ENCODE peak calls at places on chromosomes 5 and 9, in six cellular contexts. One of them, this sample, is unnamed.
A peak's percentile ranks its signal among the peaks of the same experiment; 100 is the strongest.

GRCh38 chr9:12627091-12627490 is 66.1 kb upstream of the TYRP1 start:
- DNase-seq in H1: no peak
- DNase-seq in naive thymus-derived CD4-positive, alpha-beta T cell: no peak
- DNase-seq in CD4-positive, alpha-beta memory T cell: no peak
- DNase-seq in fibroblast of lung: no peak
- DNase-seq in body of pancreas: no peak
- DNase-seq in this sample: no peak

GRCh38 chr9:125683486-125683885 is 23.5 kb downstream of the MAPKAP1 start:
- DNase-seq in H1: no peak
- DNase-seq in naive thymus-derived CD4-positive, alpha-beta T cell: no peak
- DNase-seq in body of pancreas: no peak
- DNase-seq in fibroblast of lung: peak; percentile 43
- DNase-seq in CD4-positive, alpha-beta memory T cell: no peak
- DNase-seq in this sample: no peak

GRCh38 chr5:96023518-96023917 is 61.9 kb upstream of the ELL2 start:
- DNase-seq in fibroblast of lung: peak; percentile 65
- DNase-seq in H1: no peak
- DNase-seq in CD4-positive, alpha-beta memory T cell: no peak
- DNase-seq in body of pancreas: no peak
- DNase-seq in naive thymus-derived CD4-positive, alpha-beta T cell: no peak
- DNase-seq in this sample: no peak

GRCh38 chr5:128464596-128464995 is 73.4 kb downstream of the FBN2 start:
- DNase-seq in body of pancreas: no peak
- DNase-seq in naive thymus-derived CD4-positive, alpha-beta T cell: no peak
- DNase-seq in CD4-positive, alpha-beta memory T cell: no peak
- DNase-seq in fibroblast of lung: no peak
- DNase-seq in H1: no peak
- DNase-seq in this sample: no peak

GRCh38 chr5:150521939-150522503 is 14.1 kb downstream of the NDST1 start:
- DNase-seq in naive thymus-derived CD4-positive, alpha-beta T cell: no peak
- DNase-seq in H1: no peak
- DNase-seq in fibroblast of lung: no peak
- DNase-seq in CD4-positive, alpha-beta memory T cell: no peak
- DNase-seq in body of pancreas: no peak
- DNase-seq in this sample: no peak

GRCh38 chr9:120893917-120894316 is 16.9 kb upstream of the PHF19 start:
- DNase-seq in fibroblast of lung: no peak
- DNase-seq in naive thymus-derived CD4-positive, alpha-beta T cell: no peak
- DNase-seq in H1: no peak
- DNase-seq in CD4-positive, alpha-beta memory T cell: no peak
- DNase-seq in body of pancreas: no peak
- DNase-seq in this sample: no peak

GRCh38 chr9:89532944-89533343 is 35.0 kb upstream of the SEMA4D start:
- DNase-seq in body of pancreas: no peak
- DNase-seq in fibroblast of lung: no peak
- DNase-seq in CD4-positive, alpha-beta memory T cell: no peak
- DNase-seq in H1: no peak
- DNase-seq in naive thymus-derived CD4-positive, alpha-beta T cell: no peak
- DNase-seq in this sample: no peak

GRCh38 chr9:132622144-132622543 is 39.7 kb downstream of the BARHL1 start:
- DNase-seq in naive thymus-derived CD4-positive, alpha-beta T cell: no peak
- DNase-seq in H1: no peak
- DNase-seq in fibroblast of lung: peak; percentile 49
- DNase-seq in body of pancreas: no peak
- DNase-seq in CD4-positive, alpha-beta memory T cell: no peak
- DNase-seq in this sample: no peak

GRCh38 chr9:135329571-135330306 is 149.8 kb upstream of the PPP1R26 start:
- DNase-seq in fibroblast of lung: no peak
- DNase-seq in H1: peak; percentile 64
- DNase-seq in CD4-positive, alpha-beta memory T cell: no peak
- DNase-seq in body of pancreas: no peak
- DNase-seq in naive thymus-derived CD4-positive, alpha-beta T cell: no peak
- DNase-seq in this sample: no peak

GRCh38 chr5:149795360-149795759 is 65.2 kb downstream of the PPARGC1B start:
- DNase-seq in H1: no peak
- DNase-seq in fibroblast of lung: no peak
- DNase-seq in CD4-positive, alpha-beta memory T cell: no peak
- DNase-seq in naive thymus-derived CD4-positive, alpha-beta T cell: no peak
- DNase-seq in body of pancreas: no peak
- DNase-seq in this sample: no peak

GRCh38 chr5:9430306-9430705 is 115.6 kb downstream of the SEMA5A start:
- DNase-seq in naive thymus-derived CD4-positive, alpha-beta T cell: no peak
- DNase-seq in body of pancreas: no peak
- DNase-seq in CD4-positive, alpha-beta memory T cell: no peak
- DNase-seq in fibroblast of lung: no peak
- DNase-seq in H1: no peak
- DNase-seq in this sample: no peak

GRCh38 chr5:58107704-58108103 is 352.2 kb downstream of the PLK2 start:
- DNase-seq in H1: no peak
- DNase-seq in CD4-positive, alpha-beta memory T cell: no peak
- DNase-seq in body of pancreas: no peak
- DNase-seq in fibroblast of lung: peak; percentile 8
- DNase-seq in naive thymus-derived CD4-positive, alpha-beta T cell: no peak
- DNase-seq in this sample: no peak

GRCh38 chr9:80906728-80907127 is 782.6 kb downstream of the TLE1 start:
- DNase-seq in H1: no peak
- DNase-seq in body of pancreas: no peak
- DNase-seq in CD4-positive, alpha-beta memory T cell: no peak
- DNase-seq in naive thymus-derived CD4-positive, alpha-beta T cell: no peak
- DNase-seq in fibroblast of lung: no peak
- DNase-seq in this sample: no peak

GRCh38 chr5:72170101-72170500 is 62.8 kb downstream of the MAP1B start:
- DNase-seq in fibroblast of lung: no peak
- DNase-seq in naive thymus-derived CD4-positive, alpha-beta T cell: no peak
- DNase-seq in H1: no peak
- DNase-seq in body of pancreas: no peak
- DNase-seq in CD4-positive, alpha-beta memory T cell: no peak
- DNase-seq in this sample: no peak

GRCh38 chr5:72167257-72167656 is 60.0 kb downstream of the MAP1B start:
- DNase-seq in CD4-positive, alpha-beta memory T cell: no peak
- DNase-seq in body of pancreas: no peak
- DNase-seq in H1: no peak
- DNase-seq in fibroblast of lung: no peak
- DNase-seq in naive thymus-derived CD4-positive, alpha-beta T cell: no peak
- DNase-seq in this sample: no peak

GRCh38 chr5:72166070-72166979 is 59.0 kb downstream of the MAP1B start:
- DNase-seq in CD4-positive, alpha-beta memory T cell: no peak
- DNase-seq in body of pancreas: peak; percentile 26
- DNase-seq in H1: peak; percentile 54
- DNase-seq in fibroblast of lung: peak; percentile 79
- DNase-seq in naive thymus-derived CD4-positive, alpha-beta T cell: no peak
- DNase-seq in this sample: no peak

GRCh38 chr5:72171667-72172066 is 64.4 kb downstream of the MAP1B start:
- DNase-seq in fibroblast of lung: no peak
- DNase-seq in H1: no peak
- DNase-seq in body of pancreas: no peak
- DNase-seq in naive thymus-derived CD4-positive, alpha-beta T cell: no peak
- DNase-seq in CD4-positive, alpha-beta memory T cell: no peak
- DNase-seq in this sample: no peak

GRCh38 chr5:72167790-72168189 is 60.5 kb downstream of the MAP1B start:
- DNase-seq in H1: no peak
- DNase-seq in body of pancreas: no peak
- DNase-seq in fibroblast of lung: peak; percentile 51
- DNase-seq in CD4-positive, alpha-beta memory T cell: no peak
- DNase-seq in naive thymus-derived CD4-positive, alpha-beta T cell: no peak
- DNase-seq in this sample: no peak
- H3K27ac ChIP-seq in H1: no peak overlapping the region
- H3K27ac ChIP-seq in body of pancreas: no peak overlapping the region
- H3K27ac ChIP-seq in fibroblast of lung: no peak overlapping the region
- H3K27ac ChIP-seq in CD4-positive, alpha-beta memory T cell: no peak overlapping the region
- H3K27ac ChIP-seq in naive thymus-derived CD4-positive, alpha-beta T cell: no peak overlapping the region
- H3K27ac ChIP-seq in this sample: no peak overlapping the region

DNA sequence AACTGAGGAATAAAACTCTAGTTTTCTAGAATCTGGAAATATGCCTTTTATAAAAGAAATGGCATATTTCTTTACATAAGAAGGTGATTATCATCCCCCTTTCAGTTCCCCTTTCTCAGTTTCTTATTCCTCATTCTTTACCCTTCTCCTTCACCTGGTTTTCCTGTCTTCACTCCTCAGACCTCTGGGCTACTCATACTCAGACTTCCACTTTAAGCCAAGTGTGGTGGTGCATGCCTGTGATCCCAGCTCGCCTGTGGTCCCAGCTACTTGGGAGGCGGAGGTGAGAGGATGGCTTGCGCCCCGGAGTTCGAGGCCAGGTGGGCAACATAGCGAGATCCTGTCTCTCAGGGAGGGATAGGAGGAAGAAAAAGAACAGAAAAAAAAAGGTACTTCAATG is 57.2 kb downstream of the RANBP6 start:
- DNase-seq in fibroblast of lung: no peak
- DNase-seq in CD4-positive, alpha-beta memory T cell: no peak
- DNase-seq in H1: no peak
- DNase-seq in body of pancreas: no peak
- DNase-seq in naive thymus-derived CD4-positive, alpha-beta T cell: no peak
- DNase-seq in this sample: no peak
- H3K4me3 ChIP-seq in fibroblast of lung: no peak overlapping the region
- H3K4me3 ChIP-seq in CD4-positive, alpha-beta memory T cell: no peak overlapping the region
- H3K4me3 ChIP-seq in H1: no peak overlapping the region
- H3K4me3 ChIP-seq in body of pancreas: no peak overlapping the region
- H3K4me3 ChIP-seq in naive thymus-derived CD4-positive, alpha-beta T cell: no peak overlapping the region
- H3K4me3 ChIP-seq in this sample: no peak overlapping the region

GRCh38 chr5:53041071-53041692 is 52.0 kb downstream of the ITGA2 start:
- DNase-seq in naive thymus-derived CD4-positive, alpha-beta T cell: no peak
- DNase-seq in fibroblast of lung: peak; percentile 56
- DNase-seq in H1: no peak
- DNase-seq in CD4-positive, alpha-beta memory T cell: peak; percentile 18
- DNase-seq in body of pancreas: no peak
- DNase-seq in this sample: no peak
- H3K4me1 ChIP-seq in naive thymus-derived CD4-positive, alpha-beta T cell: peaks cover 7% of the 10 kb centered on the region
- H3K4me1 ChIP-seq in fibroblast of lung: peaks cover 23% of the 10 kb centered on the region
- H3K4me1 ChIP-seq in H1: no peaks in the 10 kb centered on the region
- H3K4me1 ChIP-seq in CD4-positive, alpha-beta memory T cell: peaks cover 24% of the 10 kb centered on the region
- H3K4me1 ChIP-seq in body of pancreas: peaks cover 10% of the 10 kb centered on the region
- H3K4me1 ChIP-seq in this sample: no peaks in the 10 kb centered on the region

GRCh38 chr9:638152-638551 is 203.3 kb upstream of the DMRT1 start:
- DNase-seq in fibroblast of lung: no peak
- DNase-seq in body of pancreas: no peak
- DNase-seq in naive thymus-derived CD4-positive, alpha-beta T cell: no peak
- DNase-seq in H1: no peak
- DNase-seq in CD4-positive, alpha-beta memory T cell: no peak
- DNase-seq in this sample: no peak

GRCh38 chr9:636931-637591 is 204.4 kb upstream of the DMRT1 start:
- DNase-seq in CD4-positive, alpha-beta memory T cell: no peak
- DNase-seq in body of pancreas: no peak
- DNase-seq in H1: no peak
- DNase-seq in naive thymus-derived CD4-positive, alpha-beta T cell: no peak
- DNase-seq in fibroblast of lung: no peak
- DNase-seq in this sample: no peak

GRCh38 chr9:647522-647921 is 194.0 kb upstream of the DMRT1 start:
- DNase-seq in naive thymus-derived CD4-positive, alpha-beta T cell: no peak
- DNase-seq in CD4-positive, alpha-beta memory T cell: no peak
- DNase-seq in H1: no peak
- DNase-seq in body of pancreas: no peak
- DNase-seq in fibroblast of lung: no peak
- DNase-seq in this sample: no peak

GRCh38 chr9:642014-642413 is 199.5 kb upstream of the DMRT1 start:
- DNase-seq in CD4-positive, alpha-beta memory T cell: no peak
- DNase-seq in fibroblast of lung: no peak
- DNase-seq in body of pancreas: no peak
- DNase-seq in H1: no peak
- DNase-seq in naive thymus-derived CD4-positive, alpha-beta T cell: no peak
- DNase-seq in this sample: no peak
- H3K27ac ChIP-seq in CD4-positive, alpha-beta memory T cell: no peak overlapping the region
- H3K27ac ChIP-seq in fibroblast of lung: no peak overlapping the region
- H3K27ac ChIP-seq in body of pancreas: no peak overlapping the region
- H3K27ac ChIP-seq in H1: no peak overlapping the region
- H3K27ac ChIP-seq in naive thymus-derived CD4-positive, alpha-beta T cell: no peak overlapping the region
- H3K27ac ChIP-seq in this sample: no peak overlapping the region

DNA sequence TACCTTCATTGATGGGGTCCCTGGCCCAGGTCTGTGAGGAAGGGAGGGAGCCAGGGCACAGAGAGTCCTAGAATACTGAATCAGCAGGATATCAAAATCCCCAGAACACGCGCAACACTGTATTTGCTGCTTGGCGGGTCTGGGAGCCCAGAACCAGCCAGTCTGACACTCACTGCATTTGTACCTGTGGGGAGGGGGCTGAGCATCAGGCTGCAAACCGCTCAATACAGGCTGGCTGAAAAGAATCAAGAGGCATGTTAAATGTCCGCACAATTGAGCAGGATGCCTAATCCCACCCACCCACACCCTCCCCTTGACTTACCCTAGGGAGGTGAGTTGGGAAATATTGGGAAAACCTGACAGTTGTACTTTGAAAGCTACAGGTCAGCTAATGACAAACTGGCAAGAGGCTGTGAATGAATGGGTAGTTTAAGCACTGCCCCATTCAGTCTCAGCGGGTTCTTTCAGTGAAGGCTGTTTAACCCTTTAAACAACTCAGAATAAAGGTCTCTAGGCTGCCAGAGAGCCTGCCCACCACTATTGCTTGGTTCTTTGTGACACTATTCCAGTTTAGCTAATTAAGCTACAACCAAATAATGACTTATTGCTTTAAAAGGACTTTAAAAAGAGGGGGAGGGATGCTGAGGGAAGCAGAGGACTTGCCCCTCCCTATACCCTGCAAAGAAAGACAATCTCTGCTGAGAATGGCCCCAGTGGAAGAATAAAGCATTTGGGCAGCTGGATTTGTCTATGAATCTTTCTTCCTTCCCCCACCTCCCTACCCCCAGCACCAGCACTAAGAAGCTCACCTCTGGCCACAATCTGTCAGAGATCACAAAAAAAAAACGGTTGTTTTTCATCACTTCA is 5.0 kb downstream of the SPRY4 start:
- DNase-seq in H1: no peak
- DNase-seq in naive thymus-derived CD4-positive, alpha-beta T cell: no peak
- DNase-seq in body of pancreas: no peak
- DNase-seq in CD4-positive, alpha-beta memory T cell: no peak
- DNase-seq in fibroblast of lung: no peak
- DNase-seq in this sample: no peak
- H3K4me3 ChIP-seq in H1: no peak overlapping the region
- H3K4me3 ChIP-seq in naive thymus-derived CD4-positive, alpha-beta T cell: no peak overlapping the region
- H3K4me3 ChIP-seq in body of pancreas: no peak overlapping the region
- H3K4me3 ChIP-seq in CD4-positive, alpha-beta memory T cell: no peak overlapping the region
- H3K4me3 ChIP-seq in fibroblast of lung: peak overlapping the region; percentile 74
- H3K4me3 ChIP-seq in this sample: peak overlapping the region; percentile 33

GRCh38 chr5:172692981-172693380 is 51.9 kb downstream of the NEURL1B start:
- DNase-seq in naive thymus-derived CD4-positive, alpha-beta T cell: no peak
- DNase-seq in body of pancreas: no peak
- DNase-seq in fibroblast of lung: no peak
- DNase-seq in H1: no peak
- DNase-seq in CD4-positive, alpha-beta memory T cell: no peak
- DNase-seq in this sample: no peak
- H3K4me1 ChIP-seq in naive thymus-derived CD4-positive, alpha-beta T cell: peaks cover 24% of the 10 kb centered on the region
- H3K4me1 ChIP-seq in body of pancreas: peaks cover 32% of the 10 kb centered on the region
- H3K4me1 ChIP-seq in fibroblast of lung: peaks cover 10% of the 10 kb centered on the region
- H3K4me1 ChIP-seq in H1: peaks cover 8% of the 10 kb centered on the region
- H3K4me1 ChIP-seq in CD4-positive, alpha-beta memory T cell: peaks cover 27% of the 10 kb centered on the region
- H3K4me1 ChIP-seq in this sample: peaks cover 21% of the 10 kb centered on the region